ENCODE peak calls at places on chromosomes 13 and 19, in five cellular contexts. N, E, H, P and M are unnamed samples.

GRCh38 chr13:73851104-73851503 is 283.1 kb downstream of the KLF12 start:
- DNase-seq in N (no peak), E (no peak), H (no peak), P (no peak), M (no peak)

GRCh38 chr19:7831452-7831851 is 1.4 kb downstream of the EVI5L start:
- DNase-seq in N (peak), E (no peak), H (no peak), P (peak), M (peak)

GRCh38 chr13:98291658-98292057 is 114.6 kb upstream of the RNF113B start:
- DNase-seq in N (no peak), E (no peak), H (no peak), P (no peak), M (no peak)

GRCh38 chr19:19650331-19650730 is 6.9 kb upstream of the GMIP start:
- DNase-seq in N (no peak), E (no peak), H (no peak), P (no peak), M (no peak)

GRCh38 chr13:114144606-114145244 is 12.3 kb upstream of the RASA3 start:
- DNase-seq in N (no peak), E (no peak), H (no peak), P (no peak), M (no peak)

GRCh38 chr13:63351081-63351480 is 1935.4 kb upstream of the PCDH20 start:
- DNase-seq in N (no peak), E (no peak), H (no peak), P (peak), M (no peak)

GRCh38 chr13:59356607-59357006 is 807.1 kb downstream of the DIAPH3 start:
- DNase-seq in N (peak), E (peak), H (no peak), P (peak), M (no peak)

GRCh38 chr13:50693755-50694154 is 149.7 kb downstream of the DLEU7 start:
- DNase-seq in N (peak), E (no peak), H (no peak), P (peak), M (no peak)

GRCh38 chr19:35202722-35203674 is 25.5 kb downstream of the FAM187B start:
- DNase-seq in N (no peak), E (no peak), H (no peak), P (no peak), M (no peak)

GRCh38 chr13:83325454-83325853 is 556.8 kb downstream of the SLITRK1 start:
- DNase-seq in N (peak), E (no peak), H (no peak), P (peak), M (no peak)

GRCh38 chr19:9205506-9206113 is 13.8 kb downstream of the OR7D4 start:
- DNase-seq in N (peak), E (peak), H (peak), P (peak), M (peak)

GRCh38 chr13:26964278-26965057 is 203.9 kb upstream of the GPR12 start:
- DNase-seq in N (no peak), E (no peak), H (no peak), P (peak), M (no peak)

GRCh38 chr13:100063333-100063732 is 25.6 kb upstream of the PCCA start:
- DNase-seq in N (peak), E (no peak), H (no peak), P (peak), M (no peak)

GRCh38 chr13:84686973-84687372 is 804.7 kb upstream of the SLITRK1 start:
- DNase-seq in N (no peak), E (no peak), H (no peak), P (no peak), M (no peak)

GRCh38 chr19:55465460-55466245 is 1.1 kb upstream of the C19orf85 start:
- DNase-seq in N (no peak), E (no peak), H (no peak), P (no peak), M (no peak)

GRCh38 chr13:112912726-112913440 is 56.1 kb upstream of the MCF2L start:
- DNase-seq in N (no peak), E (no peak), H (no peak), P (no peak), M (no peak)

GRCh38 chr13:112911883-112912282 is 57.1 kb upstream of the MCF2L start:
- DNase-seq in N (no peak), E (no peak), H (no peak), P (no peak), M (no peak)

GRCh38 chr13:112910016-112910415 is 59.0 kb upstream of the MCF2L start:
- DNase-seq in N (peak), E (no peak), H (no peak), P (no peak), M (no peak)

GRCh38 chr13:112910616-112911280 is 58.3 kb upstream of the MCF2L start:
- DNase-seq in N (no peak), E (no peak), H (no peak), P (no peak), M (no peak)

GRCh38 chr13:112911285-112911701 is 57.7 kb upstream of the MCF2L start:
- DNase-seq in N (no peak), E (no peak), H (no peak), P (no peak), M (no peak)
- TF ChIP-seq CTCF in N (no peak), E (no peak), H (no peak), P (no peak), M (no peak)

GRCh38 chr19:40348961-40349507 is 539 bp downstream of the PLD3 start:
- DNase-seq in N (peak), E (no peak), H (no peak), P (peak), M (no peak)

GRCh38 chr19:40347476-40348124 is 597 bp downstream of the C19orf47 start:
- DNase-seq in N (no peak), E (no peak), H (no peak), P (no peak), M (no peak)

GRCh38 chr19:40344422-40344821 is 3.8 kb downstream of the C19orf47 start:
- DNase-seq in N (no peak), E (no peak), H (no peak), P (no peak), M (no peak)

GRCh38 chr19:40342644-40343311 is 5.4 kb downstream of the C19orf47 start:
- DNase-seq in N (no peak), E (no peak), H (no peak), P (no peak), M (no peak)

GRCh38 chr19:40348125-40348913 is at the start of the genes C19orf47 and PLD3:
- DNase-seq in N (peak), E (peak), H (peak), P (peak), M (peak)
- TF ChIP-seq CTCF in N (no peak), E (peak), H (no peak), P (no peak), M (no peak)

GRCh38 chr19:48997972-48998371 is 4.3 kb downstream of the RUVBL2 start:
- DNase-seq in N (peak), E (no peak), H (no peak), P (peak), M (peak)
- TF ChIP-seq CTCF in N (peak), E (peak), H (no peak), P (peak), M (peak)

GRCh38 chr19:52296773-52297600 is at the start of gene ZNF480:
- DNase-seq in N (peak), E (peak), H (peak), P (peak), M (peak)
- TF ChIP-seq CTCF in N (no peak), E (peak), H (no peak), P (peak), M (no peak)

DNA sequence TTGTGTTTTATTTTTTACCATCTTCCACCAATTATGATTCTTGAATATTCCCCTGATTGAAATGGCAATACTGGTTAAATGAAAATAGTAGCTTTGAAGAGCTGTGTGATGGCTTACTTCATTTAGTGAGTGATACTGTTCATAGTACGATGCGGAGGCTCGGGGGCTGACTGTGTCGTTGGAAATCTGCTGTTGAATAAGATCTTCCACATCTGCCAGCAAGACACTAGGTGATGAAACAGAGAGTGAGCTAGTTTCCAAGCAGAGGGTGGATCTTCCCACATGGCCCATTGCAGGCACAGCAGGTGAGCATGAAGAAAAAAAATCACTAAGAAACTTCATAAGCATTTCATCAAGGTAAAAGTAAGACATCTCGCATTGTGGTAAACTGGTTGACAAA is 22.5 kb downstream of the CPB2 start:
- DNase-seq in N (no peak), E (no peak), H (no peak), P (no peak), M (no peak)
- TF ChIP-seq CTCF in N (no peak), E (no peak), H (no peak), P (no peak), M (no peak)

GRCh38 chr13:68173111-68173510 is 943.0 kb upstream of the PCDH9 start:
- DNase-seq in N (no peak), E (no peak), H (no peak), P (peak), M (no peak)
- TF ChIP-seq CTCF in N (no peak), E (no peak), H (no peak), P (no peak), M (no peak)

DNA sequence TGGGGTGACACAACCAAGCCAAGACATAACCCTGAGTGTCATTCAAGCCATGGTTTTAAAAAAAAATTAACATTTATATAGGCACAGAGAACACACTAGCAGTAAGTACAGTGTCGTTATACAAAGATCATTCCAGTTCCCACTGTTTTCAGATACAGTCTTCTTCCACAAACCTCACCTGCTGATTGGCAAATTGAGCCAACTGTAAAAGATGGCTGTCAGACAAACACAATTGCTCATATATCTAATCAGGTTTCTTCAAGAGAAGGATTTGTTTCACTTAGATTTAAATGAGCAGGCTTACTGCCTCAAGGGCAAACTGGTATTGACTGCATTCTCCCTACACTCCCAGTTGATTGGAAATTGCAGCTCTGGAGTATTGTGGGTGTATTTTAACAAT is 308.9 kb downstream of the RBM26 start:
- DNase-seq in N (no peak), E (no peak), H (no peak), P (no peak), M (no peak)
- TF ChIP-seq CTCF in N (no peak), E (no peak), H (no peak), P (no peak), M (no peak)